ENCODE peak calls at places on chromosomes 2 and 18, in eight cellular contexts. B is esophagus muscularis mucosa, O is HepG2, R is upper lobe of left lung, N is tibial nerve, C is A549, D is H1, P is SK-N-SH. Q is an unnamed sample.

GRCh38 chr2:319059-319600 is 31.2 kb upstream of the ALKAL2 start:
- DNase-seq in O (no peak), D (no peak), N (no peak), P (no peak), B (peak; percentile 77), C (no peak), R (peak; percentile 57), Q (no peak)

GRCh38 chr18:57624988-57625387 is 3.4 kb upstream of the NARS1 start:
- DNase-seq in R (no peak), O (no peak), P (no peak), B (no peak), C (peak; percentile 19), N (no peak), D (no peak), Q (no peak)

GRCh38 chr2:81996332-81996731 is 1691.8 kb upstream of the LRRTM1 start:
- DNase-seq in O (no peak), B (no peak), P (no peak), R (no peak), D (no peak), N (no peak), C (no peak), Q (no peak)

GRCh38 chr2:15040429-15041084 is 408.0 kb downstream of the LRATD1 start:
- DNase-seq in C (no peak), R (no peak), D (no peak), N (no peak), O (no peak), P (no peak), B (no peak), Q (no peak)

GRCh38 chr2:96870631-96871255 is 863 bp upstream of the SEMA4C start:
- DNase-seq in B (no peak), P (no peak), R (no peak), C (peak; percentile 31), N (no peak), O (no peak), D (no peak), Q (peak; percentile 85)

GRCh38 chr2:132463719-132464118 is 47.1 kb downstream of the GPR39 start:
- DNase-seq in P (no peak), N (no peak), C (no peak), R (no peak), O (no peak), B (no peak), D (no peak), Q (no peak)

GRCh38 chr2:27320958-27321543 is 1.8 kb downstream of the MPV17 start:
- DNase-seq in R (no peak), P (peak; percentile 66), O (peak; percentile 99), B (peak; percentile 96), D (peak; percentile 62), N (peak; percentile 33), C (peak; percentile 98), Q (peak; percentile 86)

GRCh38 chr18:59742325-59743111 is 45.3 kb upstream of the CCBE1 start:
- DNase-seq in O (no peak), C (no peak), B (no peak), P (no peak), N (no peak), D (no peak), R (no peak), Q (no peak)

DNA sequence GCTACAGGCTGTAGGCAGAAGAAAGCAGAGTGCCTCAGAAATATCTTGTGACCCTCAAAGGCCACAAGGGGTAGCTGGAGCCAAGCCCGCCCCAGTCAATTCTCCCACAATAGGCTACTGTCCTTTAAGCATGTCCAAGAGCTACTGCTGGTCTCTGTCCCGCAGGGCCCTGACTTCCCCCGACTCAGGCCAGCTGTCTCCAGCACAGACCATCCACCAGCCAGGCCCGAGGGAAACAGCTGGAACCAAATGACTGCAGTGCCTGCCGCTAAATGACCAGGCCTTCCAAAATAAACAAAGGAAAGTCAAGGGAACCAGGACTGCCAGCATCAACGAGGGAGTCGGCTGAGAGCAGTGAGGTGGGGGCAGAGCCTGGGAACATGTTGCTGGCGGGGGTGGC is 36.7 kb downstream of the MCFD2 start:
- DNase-seq in P (peak; percentile 78), O (peak; percentile 43), D (no peak), C (peak; percentile 20), R (peak; percentile 22), N (no peak), B (no peak), Q (no peak)
- TF ChIP-seq EP300 in P (no peak), O (no peak), D (no peak), C (no peak), R (no peak), N (no peak), B (no peak), Q (no peak)

GRCh38 chr18:78741381-78742340 is 238.0 kb upstream of the SALL3 start:
- DNase-seq in B (no peak), R (no peak), N (no peak), C (no peak), O (no peak), D (no peak), P (no peak), Q (no peak)

GRCh38 chr18:78740876-78741275 is 238.7 kb upstream of the SALL3 start:
- DNase-seq in N (no peak), D (no peak), O (no peak), B (no peak), C (no peak), P (no peak), R (no peak), Q (no peak)

GRCh38 chr18:78739115-78739514 is 240.5 kb upstream of the SALL3 start:
- DNase-seq in B (no peak), N (no peak), C (no peak), D (no peak), P (no peak), O (no peak), R (no peak), Q (no peak)

GRCh38 chr18:78738076-78738690 is 241.4 kb upstream of the SALL3 start:
- DNase-seq in D (no peak), R (no peak), C (no peak), B (no peak), P (no peak), N (no peak), O (no peak), Q (no peak)

GRCh38 chr18:78739843-78740677 is 239.6 kb upstream of the SALL3 start:
- DNase-seq in D (no peak), B (no peak), R (peak; percentile 39), C (no peak), N (no peak), O (no peak), P (no peak), Q (no peak)
- H3K9me3 ChIP-seq in D (no peaks in the 10 kb centered on the region), B (no peaks in the 10 kb centered on the region), R (no peaks in the 10 kb centered on the region), C (no peaks in the 10 kb centered on the region), N (no peaks in the 10 kb centered on the region), O (no peaks in the 10 kb centered on the region), P (no peaks in the 10 kb centered on the region), Q (no peaks in the 10 kb centered on the region)

GRCh38 chr2:11388262-11389047 is 44.0 kb upstream of the ROCK2 start:
- DNase-seq in C (no peak), O (no peak), D (no peak), R (no peak), B (no peak), P (no peak), N (no peak), Q (no peak)
- H3K27ac ChIP-seq in C (peak overlapping the region; percentile 86), O (no peak overlapping the region), D (no peak overlapping the region), R (peak overlapping the region; percentile 63), B (peak overlapping the region; percentile 60), P (no peak overlapping the region), N (no peak overlapping the region), Q (no peak overlapping the region)

GRCh38 chr2:215503381-215503780 is 67.5 kb upstream of the FN1 start:
- DNase-seq in P (no peak), B (no peak), R (no peak), O (no peak), N (no peak), D (no peak), C (no peak), Q (no peak)

GRCh38 chr2:215506604-215506990 is 70.7 kb upstream of the FN1 start:
- DNase-seq in D (no peak), N (no peak), B (no peak), O (peak; percentile 32), P (no peak), R (no peak), C (no peak), Q (no peak)

GRCh38 chr2:215507126-215507525 is 71.3 kb upstream of the FN1 start:
- DNase-seq in C (no peak), B (no peak), P (no peak), R (no peak), O (no peak), N (no peak), D (no peak), Q (no peak)

GRCh38 chr2:215505044-215505786 is 69.3 kb upstream of the FN1 start:
- DNase-seq in N (no peak), D (no peak), B (no peak), O (peak; percentile 90), R (no peak), P (no peak), C (peak; percentile 30), Q (no peak)

GRCh38 chr2:215504547-215504946 is 68.7 kb upstream of the FN1 start:
- DNase-seq in N (no peak), P (no peak), D (no peak), O (no peak), C (no peak), B (no peak), R (no peak), Q (no peak)
- TF ChIP-seq EP300 in N (no peak), P (no peak), D (no peak), O (no peak), C (no peak), B (no peak), R (no peak), Q (no peak)